ENCODE peak calls at places on chromosomes 7 and 10, in ten cellular contexts. L, N, U, D, P, J, V, T, K and E are unnamed samples.

GRCh38 chr10:97584060-97584797 is at the start of gene HOGA1:
- DNase-seq in J (no peak), L (peak), N (peak), T (peak), K (no peak), U (no peak), V (peak), P (no peak), D (peak), E (peak)

GRCh38 chr10:103554488-103555320 is 61.2 kb downstream of the NEURL1 start:
- DNase-seq in U (no peak), V (peak), D (peak), K (peak), L (peak), T (peak), J (peak), N (no peak), P (peak), E (no peak)

GRCh38 chr7:22613466-22613865 is 113.5 kb upstream of the STEAP1B start:
- DNase-seq in V (no peak), T (no peak), L (no peak), D (no peak), N (no peak), P (no peak), J (no peak), U (no peak), K (no peak), E (no peak)

GRCh38 chr10:91345716-91346115 is 64.4 kb upstream of the HECTD2 start:
- DNase-seq in K (no peak), L (peak), N (no peak), V (no peak), T (no peak), P (no peak), U (no peak), J (no peak), D (no peak), E (no peak)

GRCh38 chr7:2633538-2634264 is 1.9 kb downstream of the TTYH3 start:
- DNase-seq in P (peak), V (no peak), J (no peak), K (no peak), T (peak), D (peak), L (peak), N (no peak), U (no peak), E (no peak)

GRCh38 chr7:132842478-132842877 is 239.4 kb downstream of the CHCHD3 start:
- DNase-seq in V (peak), U (no peak), T (no peak), J (no peak), P (no peak), N (no peak), L (no peak), D (no peak), K (no peak), E (no peak)

GRCh38 chr7:112207106-112207592 is 654 bp downstream of the ZNF277 start:
- DNase-seq in K (no peak), L (no peak), J (peak), P (no peak), N (no peak), V (no peak), D (no peak), U (no peak), T (no peak), E (no peak)

GRCh38 chr10:116403740-116404250 is 23.9 kb upstream of the PNLIPRP3 start:
- DNase-seq in U (no peak), T (no peak), L (no peak), P (no peak), V (no peak), J (no peak), D (no peak), K (no peak), N (no peak), E (no peak)

GRCh38 chr7:12584940-12585339 is 14.4 kb downstream of the SCIN start:
- DNase-seq in N (no peak), T (no peak), K (no peak), J (no peak), P (no peak), D (peak), V (no peak), L (no peak), U (no peak), E (no peak)

GRCh38 chr7:99837649-99838361 is 10.0 kb downstream of the CYP3A43 start:
- DNase-seq in N (no peak), K (no peak), U (no peak), T (no peak), V (no peak), L (no peak), P (no peak), D (peak), J (no peak), E (no peak)

GRCh38 chr7:115707684-115708341 is 322.8 kb downstream of the TFEC start:
- DNase-seq in T (no peak), U (no peak), J (no peak), N (no peak), K (no peak), V (no peak), D (no peak), L (no peak), P (no peak), E (no peak)

GRCh38 chr7:151905322-151905721 is 28.4 kb upstream of the PRKAG2 start:
- DNase-seq in D (no peak), J (no peak), K (no peak), L (no peak), N (no peak), U (no peak), T (no peak), V (no peak), P (no peak), E (no peak)

GRCh38 chr10:31318382-31318853 is 598 bp upstream of the ZEB1 start:
- DNase-seq in U (peak), K (no peak), T (no peak), P (peak), L (peak), N (peak), J (peak), D (peak), V (peak), E (peak)
- TF ChIP-seq POLR2A in U (no peak), K (no peak), T (peak), P (no peak), L (peak), N (no peak), J (no peak), D (no peak), V (peak), E (no peak)

GRCh38 chr10:60916025-60916424 is 28.0 kb downstream of the RHOBTB1 start:
- DNase-seq in D (peak), V (no peak), P (no peak), U (no peak), T (no peak), J (peak), K (no peak), L (no peak), N (no peak), E (no peak)
- TF ChIP-seq CTCF in D (no peak), V (no peak), P (no peak), U (no peak), T (no peak), J (peak), K (no peak), L (no peak), N (peak), E (no peak)

DNA sequence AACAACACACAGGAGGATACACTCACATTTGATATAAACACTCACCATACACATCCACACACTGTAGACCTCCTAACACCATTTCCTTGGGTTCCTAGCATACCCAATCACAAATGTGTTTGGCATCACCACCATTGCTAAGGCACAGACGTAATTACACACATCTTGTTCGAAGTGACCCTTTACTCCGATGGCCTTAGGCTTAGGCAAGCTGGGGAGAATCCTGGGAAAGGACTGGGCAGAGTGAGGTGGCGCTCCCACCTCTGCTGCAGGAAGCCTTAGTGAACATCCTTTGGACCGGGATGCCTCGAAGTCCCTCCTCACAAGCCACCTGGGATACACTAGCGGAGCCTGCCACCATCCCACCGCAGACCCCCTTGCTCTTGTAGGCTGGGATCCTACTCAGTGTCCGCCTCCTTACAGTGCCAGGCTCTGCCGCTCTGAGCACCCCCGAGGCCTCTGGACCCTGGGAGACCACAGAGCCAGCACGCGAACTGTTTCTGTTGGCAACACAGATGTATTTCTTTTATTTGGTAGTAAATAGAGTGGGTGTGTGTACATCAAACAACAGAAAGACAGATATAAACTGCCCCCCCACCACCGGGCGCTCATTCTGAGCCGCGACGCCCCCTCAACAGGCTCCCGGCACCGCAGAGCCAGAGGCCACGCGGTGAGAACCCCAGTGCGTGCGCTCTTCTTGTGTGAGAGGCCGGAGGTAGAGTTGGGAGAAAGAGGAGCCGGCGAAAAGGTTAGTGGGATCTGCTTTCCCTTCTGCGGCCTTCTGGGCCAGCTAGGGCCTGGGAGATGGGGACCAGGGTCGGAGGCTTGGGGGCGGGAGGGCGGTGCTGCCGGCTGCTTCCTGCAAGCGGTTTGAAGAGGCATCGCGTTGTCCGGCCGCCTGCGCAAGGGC is 5.9 kb upstream of the HMX2 start:
- DNase-seq in L (no peak), D (no peak), V (no peak), P (peak), J (no peak), N (no peak), T (no peak), K (no peak), U (no peak), E (no peak)
- TF ChIP-seq POLR2A in L (no peak), D (no peak), V (no peak), P (no peak), J (peak), N (no peak), T (no peak), K (no peak), U (no peak), E (no peak)

GRCh38 chr7:41763626-41764025 is 60.7 kb upstream of the INHBA start:
- DNase-seq in K (no peak), V (no peak), N (no peak), D (no peak), T (no peak), J (no peak), U (no peak), P (no peak), L (peak), E (no peak)
- TF ChIP-seq CTCF in K (no peak), V (no peak), N (no peak), D (no peak), T (no peak), J (no peak), U (no peak), P (no peak), L (no peak), E (no peak)

GRCh38 chr7:97022451-97023306 is 2.0 kb downstream of the DLX5 start:
- DNase-seq in J (no peak), V (no peak), K (no peak), U (no peak), P (no peak), T (no peak), D (no peak), L (no peak), N (no peak), E (no peak)
- TF ChIP-seq POLR2A in J (no peak), V (no peak), K (no peak), U (no peak), P (no peak), T (no peak), D (no peak), L (no peak), N (no peak), E (no peak)